ENCODE peak calls at places on chromosome 10, in ten cellular contexts. Z is cardiac muscle cell; X is GM23338; B is colonic mucosa; W is H9; M is aorta; F is heart right ventricle; D is substantia nigra; U is naive thymus-derived CD4-positive, alpha-beta T cell; J is astrocyte. Y is an unnamed sample.

GRCh38 chr10:110147961-110148360 is 59.4 kb upstream of the MXI1 start:
- DNase-seq in F (no peak), Z (no peak), M (no peak), X (no peak), U (no peak), B (no peak), J (no peak), D (no peak), W (no peak), Y (no peak)

GRCh38 chr10:5662708-5663579 is 3.5 kb downstream of the ASB13 start:
- DNase-seq in Z (no peak), J (no peak), M (no peak), W (no peak), B (peak), U (no peak), F (no peak), D (no peak), X (peak), Y (no peak)

GRCh38 chr10:21687994-21688301 is 153.9 kb downstream of the MLLT10 start:
- DNase-seq in B (no peak), J (no peak), U (no peak), W (no peak), D (no peak), F (no peak), X (no peak), M (no peak), Z (no peak), Y (no peak)

GRCh38 chr10:118827466-118828155 is 72.8 kb upstream of the CACUL1 start:
- DNase-seq in J (no peak), B (no peak), U (no peak), D (no peak), X (peak), F (no peak), M (no peak), Z (no peak), W (no peak), Y (no peak)

GRCh38 chr10:62610649-62611229 is 193.8 kb upstream of the ADO start:
- DNase-seq in D (peak), M (peak), Z (peak), W (peak), F (peak), B (peak), U (peak), X (peak), J (peak), Y (no peak)

GRCh38 chr10:16586358-16587138 is 64.9 kb upstream of the C1QL3 start:
- DNase-seq in W (no peak), M (no peak), X (no peak), U (no peak), Z (no peak), J (no peak), D (no peak), F (no peak), B (no peak), Y (no peak)

GRCh38 chr10:50382576-50383023 is 131.3 kb upstream of the ASAH2 start:
- DNase-seq in X (no peak), Z (no peak), J (no peak), U (no peak), F (no peak), W (no peak), B (no peak), M (no peak), D (no peak), Y (no peak)

GRCh38 chr10:125812128-125812527 is 10.9 kb downstream of the UROS start:
- DNase-seq in D (no peak), W (no peak), X (no peak), Z (no peak), J (peak), U (no peak), F (no peak), B (no peak), M (no peak), Y (no peak)

GRCh38 chr10:317219-317868 is 182.1 kb downstream of the ZMYND11 start:
- DNase-seq in D (no peak), J (peak), U (no peak), B (peak), W (no peak), F (peak), M (no peak), X (no peak), Z (no peak), Y (no peak)

GRCh38 chr10:13809447-13809846 is 222.7 kb downstream of the PRPF18 start:
- DNase-seq in U (no peak), X (peak), Z (peak), D (no peak), M (no peak), F (no peak), J (peak), W (peak), B (no peak), Y (no peak)

GRCh38 chr10:46028584-46029570 is 1.5 kb downstream of the NCOA4 start:
- DNase-seq in F (peak), U (peak), D (no peak), W (no peak), Z (peak), M (no peak), B (peak), X (peak), J (peak), Y (no peak)

GRCh38 chr10:48708144-48708543 is 23.5 kb downstream of the WDFY4 start:
- DNase-seq in F (peak), U (no peak), B (no peak), X (no peak), Z (peak), M (peak), D (no peak), W (no peak), J (no peak), Y (no peak)

GRCh38 chr10:22086730-22087364 is 83.3 kb upstream of the DNAJC1 start:
- DNase-seq in U (no peak), D (no peak), B (peak), W (peak), M (peak), F (peak), X (peak), J (peak), Z (peak), Y (no peak)

GRCh38 chr10:89332718-89333281 is 5.0 kb downstream of the IFIT3 start:
- DNase-seq in Z (no peak), X (no peak), D (no peak), W (no peak), U (peak), M (no peak), J (no peak), F (no peak), B (no peak), Y (no peak)

GRCh38 chr10:45201271-45201670 is 114.1 kb downstream of the OR13A1 start:
- DNase-seq in U (no peak), W (no peak), M (no peak), F (no peak), X (no peak), Z (no peak), J (no peak), B (no peak), D (no peak), Y (no peak)

GRCh38 chr10:99579971-99580370 is 40.3 kb downstream of the SLC25A28 start:
- DNase-seq in Z (no peak), W (no peak), D (no peak), J (no peak), F (no peak), U (no peak), B (no peak), M (no peak), X (no peak), Y (no peak)

GRCh38 chr10:80153460-80153859 is 20.9 kb downstream of the PLAC9 start:
- DNase-seq in B (no peak), X (no peak), W (no peak), Z (no peak), F (no peak), D (no peak), U (no peak), J (no peak), M (peak), Y (no peak)
- H3K27ac ChIP-seq in B (no peak), X (no peak), W (no peak), Z (no peak), F (no peak), D (no peak), U (no peak), J (no peak), M (no peak), Y (no peak)

GRCh38 chr10:79404690-79405131 is 40.7 kb downstream of the ZCCHC24 start:
- DNase-seq in U (no peak), B (no peak), M (no peak), F (no peak), W (no peak), Z (no peak), J (no peak), X (no peak), D (no peak), Y (no peak)

GRCh38 chr10:79406683-79407396 is 38.6 kb downstream of the ZCCHC24 start:
- DNase-seq in J (no peak), M (peak), U (no peak), X (no peak), W (no peak), F (no peak), Z (no peak), B (no peak), D (no peak), Y (no peak)

GRCh38 chr10:79407397-79407796 is 38.0 kb downstream of the ZCCHC24 start:
- DNase-seq in Z (no peak), F (no peak), W (no peak), D (no peak), X (no peak), U (no peak), M (peak), J (no peak), B (no peak), Y (no peak)

GRCh38 chr10:79405221-79405994 is 40.0 kb downstream of the ZCCHC24 start:
- DNase-seq in J (no peak), D (no peak), W (no peak), Z (peak), F (no peak), M (peak), X (no peak), B (no peak), U (no peak), Y (no peak)

DNA sequence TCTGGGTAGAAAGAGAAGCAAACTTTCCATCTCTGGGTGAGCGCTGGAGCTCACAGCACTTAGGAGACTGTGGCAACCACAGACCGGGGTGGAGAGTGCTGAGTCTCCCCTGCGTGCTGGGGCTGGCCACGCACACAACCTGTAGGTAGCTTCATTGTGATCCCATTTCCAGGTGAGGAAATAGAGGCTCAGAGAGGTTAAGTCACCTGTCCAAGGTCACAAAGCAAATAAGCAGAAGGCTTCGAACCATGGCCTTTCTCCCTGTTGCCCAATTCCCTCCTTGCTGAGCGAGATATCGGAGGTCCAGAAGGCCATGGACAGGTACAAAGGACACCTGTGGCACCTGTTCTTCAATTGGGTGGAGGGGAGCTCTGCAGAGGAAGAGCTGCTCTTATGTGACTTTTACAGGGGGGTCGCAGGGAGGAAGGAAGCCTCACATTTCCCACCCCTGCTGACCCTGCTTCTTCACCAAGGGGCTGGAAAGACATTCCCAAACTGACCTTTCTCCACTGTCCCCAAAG is 39.4 kb downstream of the ZCCHC24 start:
- DNase-seq in M (no peak), X (no peak), D (no peak), U (no peak), J (no peak), B (no peak), Z (no peak), W (no peak), F (no peak), Y (no peak)
- H3K27ac ChIP-seq in M (no peak), X (no peak), D (no peak), U (no peak), J (no peak), B (peak), Z (peak), W (no peak), F (peak), Y (peak)

DNA sequence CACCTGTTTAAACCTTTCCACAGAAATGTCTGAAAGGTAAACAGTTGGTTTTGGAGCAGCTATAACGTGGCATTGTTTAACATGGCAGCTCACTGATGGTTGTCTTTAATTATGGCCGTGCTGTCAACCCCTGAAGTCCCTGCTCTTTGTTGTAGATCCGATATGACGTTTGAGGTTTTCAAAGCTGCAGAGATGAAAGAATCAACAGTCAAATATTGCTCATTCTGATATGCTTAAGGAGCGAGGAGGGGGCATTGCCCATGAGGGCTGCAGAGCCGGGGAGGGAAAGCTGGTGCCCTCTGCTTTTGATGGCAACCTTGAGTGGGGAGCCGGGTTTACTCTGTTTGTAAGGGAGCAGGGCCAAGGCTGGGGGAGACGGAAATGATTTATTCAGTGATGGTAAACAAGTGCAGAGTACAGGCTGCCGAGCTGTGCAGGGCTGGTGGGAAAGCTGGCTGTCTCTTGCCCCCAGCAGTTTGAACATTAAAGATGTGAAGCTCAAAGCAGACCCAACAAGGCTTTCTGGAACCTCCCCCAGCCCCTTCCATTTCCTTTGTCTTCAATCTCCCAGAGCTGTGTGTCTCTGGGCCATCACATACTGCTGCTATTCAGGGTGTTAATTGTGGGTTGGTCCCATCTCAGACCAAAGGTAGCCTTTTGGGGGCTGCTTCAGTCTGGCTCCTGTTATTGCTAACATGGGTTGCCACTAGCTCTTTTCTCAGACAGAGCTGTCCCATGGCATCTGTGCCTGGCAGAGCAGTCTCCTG is 345.5 kb downstream of the LRMDA start:
- DNase-seq in M (no peak), B (no peak), X (no peak), F (no peak), W (no peak), U (no peak), J (no peak), Z (no peak), D (no peak), Y (no peak)
- H3K27ac ChIP-seq in M (no peak), B (no peak), X (no peak), F (no peak), W (no peak), U (no peak), J (no peak), Z (no peak), D (no peak), Y (no peak)

GRCh38 chr10:75638752-75639151 is 207.3 kb downstream of the LRMDA start:
- DNase-seq in J (no peak), M (no peak), U (no peak), F (no peak), Z (no peak), W (no peak), X (no peak), B (no peak), D (no peak), Y (no peak)
- H3K27ac ChIP-seq in J (no peak), M (no peak), U (no peak), F (no peak), Z (no peak), W (no peak), X (no peak), B (no peak), D (no peak), Y (no peak)

GRCh38 chr10:70303731-70304130 is 19.9 kb upstream of the NPFFR1 start:
- DNase-seq in W (no peak), B (no peak), X (no peak), Z (no peak), U (no peak), F (no peak), M (no peak), D (no peak), J (no peak), Y (no peak)

GRCh38 chr10:70300461-70300860 is 16.7 kb upstream of the NPFFR1 start:
- DNase-seq in W (no peak), F (no peak), U (no peak), Z (no peak), B (no peak), J (no peak), M (no peak), D (no peak), X (no peak), Y (no peak)

GRCh38 chr10:70299876-70300275 is 16.1 kb upstream of the NPFFR1 start:
- DNase-seq in W (no peak), J (no peak), X (no peak), M (no peak), Z (no peak), F (no peak), U (no peak), B (no peak), D (no peak), Y (no peak)

GRCh38 chr10:70300908-70301597 is 17.2 kb upstream of the NPFFR1 start:
- DNase-seq in J (no peak), U (no peak), W (no peak), D (no peak), F (no peak), Z (no peak), M (no peak), B (no peak), X (no peak), Y (no peak)

DNA sequence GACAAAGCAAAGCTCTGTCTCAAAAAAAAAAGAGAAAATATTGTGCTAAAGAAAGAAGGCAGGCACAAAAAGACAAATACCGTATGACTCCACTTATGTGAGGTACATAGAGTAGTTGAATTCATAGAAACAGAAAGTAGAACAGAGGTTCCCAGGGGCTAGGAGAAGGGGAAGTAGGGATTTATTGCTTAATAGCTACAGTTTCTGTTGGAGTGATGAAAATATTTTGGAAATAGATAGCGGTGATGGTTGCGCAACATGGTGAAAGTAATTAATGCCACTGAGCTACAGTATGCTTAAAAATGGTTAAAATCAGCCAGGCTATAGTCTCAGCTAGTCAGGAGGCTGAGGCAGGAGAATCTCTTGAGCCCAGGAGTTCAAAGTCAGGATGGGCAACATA is 18.5 kb upstream of the NPFFR1 start:
- DNase-seq in D (no peak), Z (no peak), F (no peak), U (no peak), J (peak), X (no peak), B (no peak), M (no peak), W (no peak), Y (no peak)
- H3K27ac ChIP-seq in D (no peak), Z (no peak), F (peak), U (no peak), J (no peak), X (no peak), B (no peak), M (no peak), W (no peak), Y (no peak)

GRCh38 chr10:129233351-129234148 is 233.5 kb upstream of the MGMT start:
- DNase-seq in W (no peak), J (no peak), B (no peak), U (no peak), Z (peak), M (no peak), X (no peak), F (no peak), D (no peak), Y (no peak)
- H3K27ac ChIP-seq in W (no peak), J (no peak), B (no peak), U (no peak), Z (no peak), M (no peak), X (no peak), F (no peak), D (no peak), Y (no peak)

DNA sequence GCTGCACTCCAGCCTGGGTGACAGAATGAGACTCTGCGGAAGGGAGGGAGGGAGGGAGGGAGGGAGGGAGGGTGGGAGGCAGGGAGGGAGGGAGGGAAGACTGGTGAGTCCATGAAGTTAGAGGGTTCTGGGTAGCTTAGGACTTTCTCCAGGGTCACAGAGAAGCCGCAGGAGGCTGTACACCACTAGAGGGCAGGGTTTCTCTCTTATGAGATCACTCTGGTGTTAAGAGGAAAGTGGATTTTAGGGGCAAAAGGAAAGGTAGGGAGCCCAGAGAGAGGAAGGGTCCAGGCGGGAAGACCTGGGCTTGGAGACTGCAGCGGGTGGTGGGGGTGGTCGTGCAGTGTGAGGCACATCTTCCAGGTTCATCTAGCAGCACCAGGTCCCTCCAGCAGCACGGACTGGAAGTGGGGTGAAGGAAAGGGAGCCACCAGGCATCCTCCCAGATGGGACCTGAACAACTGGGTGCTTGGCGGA is 48.7 kb upstream of the SLC29A3 start:
- DNase-seq in X (peak), B (peak), Z (peak), D (no peak), F (peak), W (peak), J (peak), M (no peak), U (peak), Y (peak)
- H3K27ac ChIP-seq in X (peak), B (no peak), Z (peak), D (no peak), F (peak), W (no peak), J (no peak), M (no peak), U (no peak), Y (no peak)

Y was measured in caudate nucleus.